ENCODE peak calls at places on chromosomes 3 and 15, in nine cellular contexts. T is choroid plexus epithelial cell, A is tibial artery, M is uterus, B is mammary epithelial cell, W is left ventricle myocardium inferior, I is endodermal cell, N is prostate gland, G is psoas muscle. V is an unnamed sample.

GRCh38 chr15:100020181-100020580 is 286.9 kb upstream of the LYSMD4 start:
- DNase-seq in T (no peak), A (no peak), M (no peak), B (no peak), W (no peak), I (peak), N (no peak), G (no peak), V (peak)

GRCh38 chr3:103295974-103296570 is 861.3 kb downstream of the ZPLD1 start:
- DNase-seq in T (peak), A (no peak), M (no peak), B (peak), W (no peak), I (no peak), N (no peak), G (no peak), V (peak)

GRCh38 chr3:129890891-129891290 is 2.6 kb downstream of the TMCC1 start:
- DNase-seq in T (no peak), A (no peak), M (no peak), B (no peak), W (no peak), I (no peak), N (no peak), G (no peak), V (no peak)

GRCh38 chr3:72452745-72453144 is 395.5 kb downstream of the SHQ1 start:
- DNase-seq in T (no peak), A (no peak), M (no peak), B (no peak), W (no peak), I (no peak), N (no peak), G (no peak), V (no peak)

GRCh38 chr3:170467560-170467959 is 48.9 kb downstream of the CLDN11 start:
- DNase-seq in T (no peak), A (no peak), M (no peak), B (no peak), W (no peak), I (no peak), N (no peak), G (no peak), V (no peak)

GRCh38 chr3:160481856-160482255 is 32.3 kb upstream of the TRIM59 start:
- DNase-seq in T (no peak), A (no peak), M (no peak), B (no peak), W (no peak), I (no peak), N (no peak), G (no peak), V (no peak)

GRCh38 chr3:39180546-39181346 is 11.6 kb downstream of the XIRP1 start:
- DNase-seq in T (peak), A (peak), M (peak), B (peak), W (peak), I (peak), N (peak), G (peak), V (peak)

GRCh38 chr3:169454060-169454317 is 209.5 kb downstream of the MECOM start:
- DNase-seq in T (no peak), A (no peak), M (no peak), B (no peak), W (no peak), I (no peak), N (no peak), G (no peak), V (no peak)

GRCh38 chr3:61877359-61877770 is 316.0 kb downstream of the PTPRG start:
- DNase-seq in T (peak), A (no peak), M (no peak), B (no peak), W (no peak), I (no peak), N (no peak), G (no peak), V (no peak)

GRCh38 chr3:113575191-113575590 is 42.8 kb downstream of the SIDT1 start:
- DNase-seq in T (no peak), A (no peak), M (no peak), B (no peak), W (no peak), I (no peak), N (no peak), G (no peak), V (no peak)

GRCh38 chr3:149091983-149092382 is 5.7 kb upstream of the HLTF start:
- DNase-seq in T (no peak), A (no peak), M (no peak), B (no peak), W (no peak), I (no peak), N (no peak), G (no peak), V (no peak)

GRCh38 chr3:122513386-122514122 is 1.2 kb downstream of the KPNA1 start:
- DNase-seq in T (no peak), A (no peak), M (no peak), B (no peak), W (no peak), I (no peak), N (no peak), G (no peak), V (peak)

GRCh38 chr3:66336358-66336766 is 115.6 kb downstream of the SLC25A26 start:
- DNase-seq in T (peak), A (no peak), M (no peak), B (no peak), W (no peak), I (no peak), N (no peak), G (no peak), V (no peak)

GRCh38 chr15:58425185-58425584 is 6.6 kb upstream of the LIPC start:
- DNase-seq in T (no peak), A (no peak), M (no peak), B (no peak), W (no peak), I (no peak), N (peak), G (no peak), V (no peak)

DNA sequence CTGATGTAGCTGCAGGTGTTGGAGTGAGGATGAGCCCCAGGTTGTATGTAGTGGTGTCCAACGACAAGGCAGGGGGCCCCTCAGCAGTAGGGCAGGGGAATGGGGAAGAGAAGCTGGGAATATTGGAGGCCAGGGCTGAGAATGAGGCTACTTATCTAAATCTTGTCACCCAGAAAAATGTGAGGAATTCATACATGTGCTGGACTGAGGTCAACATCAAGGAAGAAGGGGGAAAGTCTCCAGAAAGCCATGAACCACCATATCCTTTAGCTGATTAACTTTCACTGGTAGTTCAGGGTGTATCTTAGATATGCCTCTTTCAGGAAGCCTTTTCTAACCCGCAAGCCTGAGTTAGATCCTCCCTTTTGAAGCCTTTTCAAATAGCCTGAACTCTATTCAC is 22.6 kb upstream of the FSTL1 start:
- DNase-seq in T (no peak), A (no peak), M (no peak), B (no peak), W (no peak), I (no peak), N (no peak), G (no peak), V (no peak)
- H3K4me3 ChIP-seq in T (no peak), A (no peak), M (no peak), B (no peak), W (no peak), I (no peak), N (no peak), G (no peak), V (no peak)

GRCh38 chr3:151112731-151113130 is 27.3 kb downstream of the MED12L start:
- DNase-seq in T (no peak), A (no peak), M (no peak), B (no peak), W (no peak), I (no peak), N (no peak), G (no peak), V (no peak)

GRCh38 chr3:151113342-151113741 is 27.9 kb downstream of the MED12L start:
- DNase-seq in T (no peak), A (no peak), M (no peak), B (no peak), W (no peak), I (no peak), N (no peak), G (no peak), V (no peak)

DNA sequence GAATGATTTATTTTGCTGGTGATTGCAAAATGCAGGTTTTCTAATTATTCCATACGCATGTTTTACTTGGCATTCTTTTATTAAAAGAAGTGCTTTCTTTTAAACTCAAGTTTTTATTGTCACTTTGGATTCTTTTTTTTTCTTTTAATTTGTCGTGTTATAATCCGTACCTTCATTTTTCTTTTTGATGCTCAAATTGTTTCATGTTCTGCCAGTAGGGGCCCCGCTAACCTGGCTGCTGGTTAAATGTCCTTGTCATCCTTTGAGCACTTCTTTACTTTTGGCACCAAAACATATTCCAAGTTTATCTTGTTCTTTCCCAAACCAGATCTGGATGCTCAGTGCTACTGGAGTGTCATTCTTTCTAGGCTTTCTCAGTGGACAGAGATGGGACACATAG is 31.6 kb downstream of the MED12L start:
- DNase-seq in T (no peak), A (no peak), M (no peak), B (no peak), W (no peak), I (no peak), N (no peak), G (no peak), V (no peak)
- TF ChIP-seq CTCF in T (peak), A (no peak), M (no peak), B (no peak), W (no peak), I (peak), N (no peak), G (no peak), V (peak)

DNA sequence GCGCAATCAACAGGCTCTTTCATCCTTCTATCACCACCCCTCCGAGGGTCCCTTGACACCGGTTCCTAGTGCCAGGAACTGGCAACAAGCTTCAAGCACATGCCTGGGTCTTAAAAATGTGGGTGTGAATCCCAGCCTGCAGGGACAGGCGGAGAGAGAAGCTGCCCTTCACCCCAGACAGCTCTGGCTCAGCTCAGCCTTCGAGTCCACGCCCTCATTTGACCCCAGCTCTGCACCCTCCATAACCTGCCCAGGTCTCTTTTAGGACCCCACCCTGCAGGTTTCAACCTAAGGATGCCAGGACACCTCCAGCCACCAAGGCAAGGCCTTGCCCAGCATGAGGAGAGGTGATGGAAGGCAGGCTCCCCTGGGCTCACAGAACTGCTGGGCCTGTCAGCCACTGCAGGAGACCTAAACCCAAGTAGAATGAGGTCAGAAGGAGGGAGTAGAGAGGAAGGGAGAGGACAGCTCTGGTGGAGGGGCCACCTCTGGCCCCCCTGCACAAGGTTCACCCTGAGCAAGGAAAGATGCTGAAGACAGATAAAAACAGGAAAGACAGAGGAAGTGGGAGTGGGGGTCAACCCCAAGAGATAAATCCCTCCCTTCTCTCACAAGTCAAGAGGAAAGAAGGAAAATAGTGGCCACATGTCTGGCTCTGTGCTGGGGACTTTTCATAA is 2.6 kb upstream of the LOXL1 start:
- DNase-seq in T (no peak), A (peak), M (no peak), B (no peak), W (peak), I (no peak), N (no peak), G (no peak), V (no peak)
- H3K4me3 ChIP-seq in T (no peak), A (peak), M (no peak), B (no peak), W (no peak), I (no peak), N (no peak), G (no peak), V (no peak)

GRCh38 chr3:71125729-71126128 is 457.8 kb downstream of the FOXP1 start:
- DNase-seq in T (no peak), A (no peak), M (no peak), B (no peak), W (no peak), I (no peak), N (no peak), G (no peak), V (no peak)

GRCh38 chr3:71122641-71123040 is 460.9 kb downstream of the FOXP1 start:
- DNase-seq in T (no peak), A (no peak), M (no peak), B (no peak), W (no peak), I (no peak), N (no peak), G (no peak), V (no peak)

GRCh38 chr3:71121429-71122167 is 461.9 kb downstream of the FOXP1 start:
- DNase-seq in T (no peak), A (peak), M (no peak), B (peak), W (no peak), I (no peak), N (no peak), G (no peak), V (peak)

GRCh38 chr3:71127052-71127451 is 456.5 kb downstream of the FOXP1 start:
- DNase-seq in T (no peak), A (no peak), M (no peak), B (no peak), W (no peak), I (no peak), N (no peak), G (no peak), V (no peak)

GRCh38 chr3:71124048-71124447 is 459.5 kb downstream of the FOXP1 start:
- DNase-seq in T (no peak), A (no peak), M (no peak), B (no peak), W (no peak), I (no peak), N (no peak), G (no peak), V (no peak)
- TF ChIP-seq CTCF in T (no peak), A (no peak), M (no peak), B (no peak), W (no peak), I (no peak), N (no peak), G (no peak), V (no peak)

DNA sequence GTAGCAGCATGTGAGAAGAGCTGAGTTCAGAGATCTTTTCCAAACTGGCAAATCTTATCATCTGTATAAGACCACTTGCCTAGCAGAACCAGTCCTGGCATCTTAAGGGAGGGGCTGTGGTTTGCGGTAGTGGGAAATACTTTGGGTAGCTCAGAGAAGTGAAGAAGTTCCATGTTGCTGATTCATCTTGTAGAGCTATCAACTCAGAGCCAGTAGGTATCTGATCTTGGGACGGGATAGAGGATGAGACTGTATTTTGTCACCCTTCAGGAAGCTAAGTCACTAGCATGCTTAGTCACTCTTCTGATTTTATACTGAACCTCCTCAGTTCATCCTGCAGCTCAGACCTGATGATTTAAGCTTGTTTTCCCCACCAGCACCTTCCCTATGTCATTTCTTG is 211.4 kb downstream of the NR1D2 start:
- DNase-seq in T (peak), A (no peak), M (no peak), B (peak), W (no peak), I (no peak), N (no peak), G (no peak), V (peak)
- H3K4me3 ChIP-seq in T (no peak), A (no peak), M (no peak), B (no peak), W (no peak), I (no peak), N (no peak), G (no peak), V (no peak)

DNA sequence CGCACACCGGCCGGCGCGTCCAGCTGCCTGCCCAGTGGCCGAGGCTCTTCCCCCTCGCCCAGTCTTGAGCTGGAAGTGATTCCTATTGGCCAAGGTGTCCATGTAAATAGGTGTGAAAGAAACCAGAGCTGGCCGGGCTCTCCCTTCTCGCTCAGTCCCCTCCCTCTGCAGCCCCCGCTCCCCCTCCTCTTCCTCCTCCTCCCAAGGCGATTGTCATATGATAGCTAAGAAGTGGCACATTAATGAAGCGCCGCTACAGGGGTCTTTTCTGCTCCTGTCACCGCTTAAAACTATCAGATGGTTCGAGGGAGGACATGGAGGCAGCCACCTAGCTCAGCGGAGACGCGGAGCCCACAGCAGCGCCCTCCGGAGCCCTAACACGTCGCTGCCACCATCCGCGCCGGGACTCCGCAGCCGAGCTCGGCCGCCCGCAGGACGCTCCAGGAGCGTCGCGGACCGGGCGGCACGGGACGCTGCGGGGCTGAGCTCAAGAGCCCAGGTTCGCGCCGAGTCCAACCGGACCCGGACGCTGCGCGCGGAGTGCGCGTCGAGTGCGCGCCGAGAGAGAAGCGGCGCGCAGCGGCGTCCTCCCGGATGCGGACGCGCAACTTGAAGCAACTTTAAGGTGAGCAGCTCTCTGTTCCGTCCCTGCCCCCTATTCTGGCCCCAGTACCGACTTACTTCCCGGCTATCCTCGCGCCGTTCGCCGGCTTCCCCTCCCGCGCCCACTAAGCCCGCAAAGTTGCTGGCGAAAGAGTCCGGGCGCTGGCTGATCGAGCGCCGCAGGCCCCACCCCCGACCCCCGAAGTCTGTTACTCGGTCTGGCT is at the start of gene FOXB1:
- DNase-seq in T (no peak), A (no peak), M (no peak), B (no peak), W (no peak), I (peak), N (no peak), G (no peak), V (no peak)
- TF ChIP-seq CTCF in T (no peak), A (no peak), M (no peak), B (no peak), W (no peak), I (peak), N (no peak), G (no peak), V (no peak)